ENCODE peak calls at places on chromosomes 12 and 14, in five cellular contexts. R is NCI-H510A treated with DMSO at 0.1 percent for 48 hours, P is occipital lobe, H is AG10803, N is ecto neural progenitor cell. M is an unnamed sample.

GRCh38 chr12:2693204-2693860 is 101.4 kb upstream of the FKBP4 start:
- DNase-seq in N (peak; percentile 44), P (no peak), H (no peak), R (peak; percentile 8), M (no peak)

GRCh38 chr12:3718100-3718499 is 34.8 kb downstream of the CRACR2A start:
- DNase-seq in H (no peak), R (no peak), N (no peak), P (no peak), M (no peak)

GRCh38 chr12:45613306-45613705 is 116.2 kb upstream of the ARID2 start:
- DNase-seq in R (no peak), H (peak; percentile 1), P (no peak), N (no peak), M (no peak)

GRCh38 chr12:106907411-106907810 is 48.3 kb upstream of the TMEM263 start:
- DNase-seq in R (no peak), N (no peak), H (no peak), P (no peak), M (no peak)

GRCh38 chr12:2958432-2959193 is 584 bp upstream of the TEAD4 start:
- DNase-seq in N (no peak), H (peak; percentile 77), R (peak; percentile 66), P (no peak), M (peak; percentile 89)

GRCh38 chr12:5369298-5369697 is 62.6 kb upstream of the NTF3 start:
- DNase-seq in R (no peak), P (no peak), N (no peak), H (no peak), M (no peak)

GRCh38 chr14:100570726-100571454 is 16.3 kb downstream of the BEGAIN start:
- DNase-seq in R (no peak), P (no peak), N (no peak), H (no peak), M (no peak)

GRCh38 chr12:77364400-77364799 is 299.0 kb upstream of the E2F7 start:
- DNase-seq in R (no peak), N (no peak), P (no peak), H (no peak), M (no peak)

GRCh38 chr12:112430929-112431328 is 12.2 kb downstream of the PTPN11 start:
- DNase-seq in P (no peak), N (no peak), H (no peak), R (no peak), M (no peak)